ENCODE peak calls at places on chromosomes 2 and 18, in nine cellular contexts. I is MM.1S, C is testis, A is PC-3, P is psoas muscle, G is HCT116, E is right atrium auricular region, N is A673, L is pancreas. H is an unnamed sample. For H3K4me1, the result is how much of the 10 kb centered on the place peaks cover.

GRCh38 chr2:120613742-120614481 is 121.8 kb upstream of the GLI2 start:
- DNase-seq in E (no peak), I (no peak), P (no peak), N (no peak), L (no peak), A (no peak), C (no peak), G (no peak), H (no peak)

GRCh38 chr2:228839506-228839905 is 431.6 kb downstream of the PID1 start:
- DNase-seq in N (no peak), L (no peak), A (no peak), I (no peak), E (no peak), G (no peak), C (no peak), P (no peak), H (no peak)

GRCh38 chr2:46590319-46590718 is 111.0 kb downstream of the TMEM247 start:
- DNase-seq in A (no peak), C (no peak), I (no peak), E (no peak), G (no peak), N (no peak), P (no peak), L (no peak), H (no peak)

GRCh38 chr2:49459314-49459993 is 305.1 kb upstream of the FSHR start:
- DNase-seq in N (no peak), E (no peak), C (no peak), P (no peak), I (no peak), G (no peak), L (no peak), A (no peak), H (no peak)

GRCh38 chr18:76564117-76564516 is 69.1 kb upstream of the ZNF516 start:
- DNase-seq in A (peak), C (no peak), G (peak), L (no peak), I (no peak), N (peak), P (no peak), E (no peak), H (no peak)

GRCh38 chr2:10504370-10504993 is 56.4 kb upstream of the ODC1 start:
- DNase-seq in C (no peak), A (no peak), G (no peak), P (no peak), E (no peak), N (no peak), L (no peak), I (no peak), H (no peak)

GRCh38 chr2:144580521-144581153 is 60.7 kb upstream of the ZEB2 start:
- DNase-seq in P (no peak), A (no peak), G (no peak), N (no peak), I (no peak), C (no peak), E (no peak), L (no peak), H (no peak)

GRCh38 chr2:54574107-54574859 is 118.2 kb downstream of the SPTBN1 start:
- DNase-seq in P (no peak), I (no peak), G (no peak), N (no peak), C (peak), L (no peak), A (peak), E (no peak), H (peak)

GRCh38 chr2:117833911-117834310 is 19.4 kb downstream of the DDX18 start:
- DNase-seq in L (no peak), G (no peak), P (no peak), N (no peak), A (no peak), C (no peak), I (no peak), E (no peak), H (no peak)

GRCh38 chr2:230011617-230012016 is 57.1 kb downstream of the SLC16A14 start:
- DNase-seq in I (no peak), L (no peak), A (peak), E (no peak), G (no peak), P (no peak), N (no peak), C (no peak), H (no peak)

GRCh38 chr2:203030991-203031390 is 16.3 kb downstream of the NBEAL1 start:
- DNase-seq in G (no peak), A (no peak), L (no peak), C (no peak), I (no peak), N (no peak), E (no peak), P (no peak), H (no peak)

GRCh38 chr2:85511008-85511895 is 27.7 kb upstream of the MAT2A start:
- DNase-seq in I (no peak), G (no peak), C (no peak), A (peak), L (peak), E (no peak), P (no peak), N (no peak), H (no peak)

GRCh38 chr2:104840916-104841315 is 13.0 kb upstream of the POU3F3 start:
- DNase-seq in G (no peak), L (no peak), C (no peak), I (no peak), A (no peak), P (no peak), E (no peak), N (no peak), H (no peak)

GRCh38 chr2:200472853-200473464 is 36.9 kb downstream of the KCTD18 start:
- DNase-seq in C (no peak), N (no peak), P (peak), E (no peak), L (no peak), G (no peak), I (no peak), A (no peak), H (no peak)

GRCh38 chr2:32849456-32850194 is 97.1 kb upstream of the LTBP1 start:
- DNase-seq in P (no peak), C (no peak), G (no peak), A (no peak), I (no peak), N (no peak), E (no peak), L (no peak), H (no peak)

GRCh38 chr18:30684825-30685481 is 357.6 kb downstream of the DSC3 start:
- DNase-seq in A (no peak), E (no peak), I (no peak), C (no peak), L (no peak), N (no peak), G (no peak), P (no peak), H (no peak)

GRCh38 chr2:134539946-134540345 is 178.9 kb downstream of the TMEM163 start:
- DNase-seq in P (no peak), L (no peak), I (no peak), N (no peak), C (no peak), E (no peak), A (no peak), G (no peak), H (no peak)

GRCh38 chr2:240434728-240435456 is 571 bp upstream of the GPC1 start:
- DNase-seq in G (peak), A (peak), L (peak), I (peak), N (peak), P (peak), C (peak), E (peak), H (peak)

GRCh38 chr18:50099725-50100414 is 95.1 kb downstream of the MYO5B start:
- DNase-seq in G (no peak), N (no peak), C (no peak), I (peak), L (no peak), E (no peak), P (no peak), A (peak), H (no peak)

GRCh38 chr18:75365837-75366236 is 61.7 kb downstream of the SMIM21 start:
- DNase-seq in N (no peak), G (no peak), A (no peak), P (no peak), I (no peak), L (no peak), E (no peak), C (no peak), H (no peak)

GRCh38 chr18:75364512-75364911 is 63.0 kb downstream of the SMIM21 start:
- DNase-seq in C (peak), P (no peak), A (no peak), G (no peak), L (no peak), N (no peak), I (no peak), E (no peak), H (no peak)

GRCh38 chr18:75363446-75364225 is 63.9 kb downstream of the SMIM21 start:
- DNase-seq in L (peak), A (no peak), I (no peak), N (no peak), P (no peak), G (no peak), E (no peak), C (no peak), H (no peak)

GRCh38 chr18:75362435-75362834 is 65.1 kb downstream of the SMIM21 start:
- DNase-seq in I (no peak), C (no peak), P (no peak), G (no peak), L (peak), N (no peak), E (no peak), A (no peak), H (no peak)

GRCh38 chr18:75365230-75365629 is 62.3 kb downstream of the SMIM21 start:
- DNase-seq in I (no peak), E (no peak), G (no peak), N (no peak), A (no peak), C (no peak), L (no peak), P (no peak), H (no peak)
- H3K4me3 ChIP-seq in I (no peak), E (no peak), G (no peak), N (no peak), A (no peak), C (no peak), L (no peak), P (no peak), H (no peak)

DNA sequence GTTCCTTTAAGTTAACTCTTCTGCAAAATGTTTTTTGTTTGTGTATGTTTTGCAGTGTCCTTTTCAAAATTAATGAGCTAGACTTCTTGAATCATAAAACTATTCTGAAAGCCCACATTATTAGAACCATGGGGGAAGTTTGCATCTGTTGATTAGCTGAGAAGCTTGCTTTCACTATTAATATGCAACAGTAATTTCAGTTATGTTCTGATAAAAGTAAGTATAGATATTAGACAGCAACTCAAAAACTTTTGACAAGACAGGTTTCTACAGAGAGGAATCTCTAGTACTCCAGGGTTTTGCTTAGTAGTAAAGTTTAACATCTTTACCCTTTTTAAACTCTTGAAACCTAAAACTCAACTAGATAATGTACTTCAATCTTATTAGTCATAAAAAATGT is 147.8 kb downstream of the UBE2E3 start:
- DNase-seq in N (no peak), P (no peak), C (no peak), L (no peak), E (no peak), A (no peak), I (no peak), G (no peak), H (no peak)
- H3K4me1 ChIP-seq in N (under half), P (under half), C (under half), L (under half), E (under half), A (under half), I (under half), G (under half), H (under half)

GRCh38 chr18:59518705-59519104 is 159.6 kb upstream of the LMAN1 start:
- DNase-seq in A (no peak), E (no peak), P (no peak), C (no peak), L (no peak), G (no peak), I (no peak), N (no peak), H (no peak)
- H3K27ac ChIP-seq in A (no peak), E (no peak), P (no peak), C (no peak), L (no peak), G (no peak), I (no peak), N (no peak), H (no peak)

DNA sequence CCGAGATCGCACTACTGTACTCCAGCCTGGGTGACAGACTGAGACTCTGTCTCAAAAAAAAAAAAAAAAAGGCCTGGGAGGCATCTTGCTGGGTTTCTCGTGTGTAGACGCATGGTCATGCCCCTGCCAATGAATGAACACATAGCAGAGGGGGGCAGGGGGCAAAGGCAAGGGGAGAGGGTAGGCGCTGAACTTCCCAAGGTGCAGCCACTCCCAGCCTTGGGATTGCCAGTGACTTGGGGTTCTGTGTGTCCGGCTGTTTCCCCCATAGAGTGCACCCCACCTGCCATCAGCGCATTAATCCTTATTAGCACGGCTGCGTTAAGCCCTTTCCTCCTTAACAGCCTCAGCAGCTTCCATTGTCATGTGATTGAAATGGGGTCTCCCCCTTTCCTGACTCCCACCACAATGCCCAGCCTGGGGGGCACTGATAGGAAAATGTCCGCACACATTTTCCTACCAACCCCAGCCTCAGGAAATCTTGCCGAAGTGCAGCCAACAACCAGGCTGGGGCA is 225.8 kb downstream of the CELF4 start:
- DNase-seq in L (no peak), C (no peak), P (no peak), G (no peak), I (no peak), N (no peak), E (no peak), A (no peak), H (no peak)
- H3K4me3 ChIP-seq in L (no peak), C (no peak), P (no peak), G (no peak), I (no peak), N (no peak), E (no peak), A (no peak), H (no peak)

GRCh38 chr2:234290671-234291070 is 206.2 kb downstream of the ARL4C start:
- DNase-seq in L (no peak), P (no peak), C (peak), G (no peak), A (no peak), E (peak), N (no peak), I (no peak), H (peak)

GRCh38 chr2:234291765-234292204 is 205.1 kb downstream of the ARL4C start:
- DNase-seq in L (peak), E (peak), P (no peak), G (no peak), C (no peak), I (peak), N (peak), A (no peak), H (peak)

GRCh38 chr2:234293973-234294372 is 202.9 kb downstream of the ARL4C start:
- DNase-seq in P (no peak), A (no peak), I (peak), C (no peak), N (peak), G (peak), L (no peak), E (no peak), H (no peak)

GRCh38 chr2:234292205-234292954 is 204.5 kb downstream of the ARL4C start:
- DNase-seq in L (no peak), N (no peak), P (no peak), E (no peak), C (no peak), I (peak), A (no peak), G (no peak), H (no peak)

GRCh38 chr2:234292955-234293228 is 204.0 kb downstream of the ARL4C start:
- DNase-seq in C (no peak), L (no peak), E (no peak), A (no peak), G (no peak), P (no peak), N (no peak), I (no peak), H (no peak)
- H3K4me1 ChIP-seq in C (under half), L (under half), E (under half), A (under half), G (under half), P (under half), N (under half), I (half or more), H (under half)

DNA sequence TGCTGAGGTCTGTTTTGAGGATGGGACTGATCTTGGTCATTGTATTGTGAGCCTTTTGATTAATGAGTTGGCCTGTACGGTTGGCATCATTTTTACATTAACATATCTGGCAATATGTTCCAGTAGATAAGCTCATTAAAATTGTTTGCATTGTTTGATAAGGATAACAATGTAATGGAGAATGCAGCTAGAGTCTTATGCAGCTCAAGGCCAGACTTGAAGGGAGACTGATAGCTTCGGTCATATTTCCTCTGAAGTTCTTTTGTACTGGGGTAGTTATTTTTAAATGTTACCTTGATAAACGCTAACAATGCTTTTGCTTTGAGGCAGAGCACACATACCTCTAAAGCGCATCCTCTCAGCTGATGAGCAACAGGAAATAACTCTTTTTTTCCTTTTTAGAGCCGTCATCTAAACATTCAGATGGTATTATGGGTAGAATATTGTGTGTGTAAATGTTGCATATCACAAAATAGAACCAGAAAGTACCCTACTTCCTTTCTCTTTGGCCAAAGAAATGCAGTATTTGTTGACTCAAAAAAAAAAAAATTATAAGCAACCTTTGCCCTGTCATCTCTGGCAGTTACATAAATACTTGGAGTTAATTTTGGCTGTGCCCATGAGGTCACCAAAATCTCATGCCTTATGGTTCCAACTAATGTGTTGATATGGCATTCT is 1.3 kb downstream of the MAPRE2 start:
- DNase-seq in G (no peak), L (no peak), I (peak), P (no peak), A (no peak), E (no peak), C (no peak), N (no peak), H (no peak)
- H3K27ac ChIP-seq in G (no peak), L (peak), I (peak), P (peak), A (no peak), E (peak), C (no peak), N (no peak), H (peak)

GRCh38 chr2:188294547-188294946 is 2.9 kb downstream of the GULP1 start:
- DNase-seq in P (no peak), C (no peak), N (no peak), I (no peak), G (no peak), L (no peak), A (peak), E (no peak), H (no peak)

GRCh38 chr2:188291142-188291616 is 495 bp upstream of the GULP1 start:
- DNase-seq in C (no peak), E (no peak), I (no peak), P (no peak), G (no peak), N (no peak), A (peak), L (no peak), H (peak)

GRCh38 chr2:188293601-188294482 is 2.2 kb downstream of the GULP1 start:
- DNase-seq in P (peak), I (no peak), C (peak), G (peak), E (peak), N (peak), A (peak), L (peak), H (peak)

GRCh38 chr2:188291617-188292445 is at the start of gene GULP1:
- DNase-seq in G (no peak), N (peak), L (peak), C (peak), P (peak), I (peak), E (peak), A (peak), H (peak)

DNA sequence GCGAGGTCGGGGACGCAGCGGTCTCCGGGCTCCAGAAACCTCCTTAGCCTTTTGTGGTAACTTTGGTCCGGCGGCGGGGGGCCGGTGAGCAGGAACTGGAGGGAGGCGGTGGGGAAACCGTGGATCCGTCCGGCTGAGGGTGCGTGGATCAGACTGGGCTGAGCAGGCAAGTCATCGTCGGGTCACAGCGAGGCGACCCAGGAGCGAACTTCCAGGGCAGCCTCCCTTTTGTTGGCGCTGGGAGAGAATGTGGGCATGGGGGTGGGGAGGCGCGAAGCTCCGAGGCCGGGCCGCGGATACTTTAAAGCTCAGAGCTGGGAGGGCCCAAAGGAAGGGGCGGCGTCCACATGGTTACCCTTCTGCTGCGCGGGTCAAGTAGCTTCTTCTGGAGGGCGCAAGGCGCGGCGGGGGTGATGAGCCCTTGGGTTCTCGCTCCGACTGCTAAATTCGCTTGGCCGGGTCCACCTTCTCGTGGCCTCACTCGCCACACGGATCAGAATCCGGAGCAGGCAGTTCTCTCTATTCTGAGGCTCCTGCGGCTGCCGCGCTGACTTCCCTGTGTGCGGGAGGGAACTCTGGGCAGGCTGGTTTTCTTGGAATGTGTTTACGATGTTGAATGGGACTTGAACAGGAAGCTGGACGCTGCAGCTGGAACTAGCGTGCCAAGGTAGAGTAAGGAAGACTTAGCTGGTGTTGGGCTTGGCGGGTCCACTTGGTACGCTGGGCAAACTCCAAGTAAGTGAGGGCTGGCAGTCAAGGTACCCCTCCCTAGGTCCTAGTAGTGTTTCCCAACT is 969 bp downstream of the GULP1 start:
- DNase-seq in P (peak), E (peak), C (peak), L (peak), A (peak), I (no peak), G (peak), N (peak), H (peak)
- H3K4me3 ChIP-seq in P (peak), E (peak), C (peak), L (peak), A (peak), I (no peak), G (peak), N (peak), H (peak)

GRCh38 chr2:196271786-196272185 is 100.4 kb upstream of the STK17B start:
- DNase-seq in L (no peak), E (no peak), G (no peak), A (no peak), N (no peak), I (no peak), P (no peak), C (no peak), H (no peak)
- H3K4me1 ChIP-seq in L (under half), E (under half), G (under half), A (under half), N (under half), I (under half), P (under half), C (under half), H (under half)

H was measured in right cardiac atrium.